ENCODE peak calls at places on chromosome 6, in seven cellular contexts. One of them, this sample, is unnamed.

GRCh38 chr6:138618168-138618567 is 118.9 kb upstream of the NHSL1 start:
- DNase-seq in mesendoderm: no peak
- DNase-seq in Caki2: no peak
- DNase-seq in retina: peak; percentile 55
- DNase-seq in epithelial cell of esophagus: peak; percentile 14
- DNase-seq in HT-29: no peak
- DNase-seq in CD8-positive, alpha-beta memory T cell: no peak
- DNase-seq in this sample: no peak

GRCh38 chr6:89351632-89352328 is 742 bp downstream of the UBE2J1 start:
- DNase-seq in Caki2: no peak
- DNase-seq in mesendoderm: no peak
- DNase-seq in retina: no peak
- DNase-seq in epithelial cell of esophagus: no peak
- DNase-seq in CD8-positive, alpha-beta memory T cell: no peak
- DNase-seq in HT-29: peak; percentile 63
- DNase-seq in this sample: no peak

GRCh38 chr6:139882234-139882633 is 507.8 kb upstream of the CITED2 start:
- DNase-seq in retina: no peak
- DNase-seq in epithelial cell of esophagus: no peak
- DNase-seq in mesendoderm: peak; percentile 51
- DNase-seq in CD8-positive, alpha-beta memory T cell: no peak
- DNase-seq in HT-29: no peak
- DNase-seq in Caki2: no peak
- DNase-seq in this sample: no peak

GRCh38 chr6:13314806-13315205 is 13.5 kb downstream of the TBC1D7 start:
- DNase-seq in epithelial cell of esophagus: no peak
- DNase-seq in mesendoderm: no peak
- DNase-seq in CD8-positive, alpha-beta memory T cell: no peak
- DNase-seq in retina: no peak
- DNase-seq in Caki2: no peak
- DNase-seq in HT-29: no peak
- DNase-seq in this sample: no peak

GRCh38 chr6:50966532-50966931 is 147.9 kb downstream of the TFAP2B start:
- DNase-seq in Caki2: no peak
- DNase-seq in mesendoderm: no peak
- DNase-seq in HT-29: no peak
- DNase-seq in epithelial cell of esophagus: no peak
- DNase-seq in retina: no peak
- DNase-seq in CD8-positive, alpha-beta memory T cell: no peak
- DNase-seq in this sample: no peak

GRCh38 chr6:158799051-158799792 is 19.9 kb downstream of the EZR start:
- DNase-seq in retina: peak; percentile 44
- DNase-seq in epithelial cell of esophagus: peak; percentile 60
- DNase-seq in Caki2: peak; percentile 85
- DNase-seq in mesendoderm: no peak
- DNase-seq in CD8-positive, alpha-beta memory T cell: no peak
- DNase-seq in HT-29: peak; percentile 97
- DNase-seq in this sample: no peak

GRCh38 chr6:110097443-110097842 is 82.0 kb downstream of the WASF1 start:
- DNase-seq in retina: no peak
- DNase-seq in Caki2: no peak
- DNase-seq in HT-29: no peak
- DNase-seq in epithelial cell of esophagus: no peak
- DNase-seq in CD8-positive, alpha-beta memory T cell: no peak
- DNase-seq in mesendoderm: no peak
- DNase-seq in this sample: no peak

GRCh38 chr6:80233955-80234354 is 127.5 kb downstream of the BCKDHB start:
- DNase-seq in HT-29: no peak
- DNase-seq in Caki2: no peak
- DNase-seq in mesendoderm: no peak
- DNase-seq in retina: no peak
- DNase-seq in epithelial cell of esophagus: no peak
- DNase-seq in CD8-positive, alpha-beta memory T cell: no peak
- DNase-seq in this sample: no peak

GRCh38 chr6:25694366-25694765 is 42.4 kb downstream of the SCGN start:
- DNase-seq in Caki2: no peak
- DNase-seq in mesendoderm: no peak
- DNase-seq in HT-29: no peak
- DNase-seq in epithelial cell of esophagus: no peak
- DNase-seq in retina: no peak
- DNase-seq in CD8-positive, alpha-beta memory T cell: no peak
- DNase-seq in this sample: no peak

GRCh38 chr6:13581700-13582229 is 7.4 kb downstream of the SIRT5 start:
- DNase-seq in CD8-positive, alpha-beta memory T cell: no peak
- DNase-seq in mesendoderm: no peak
- DNase-seq in Caki2: no peak
- DNase-seq in retina: no peak
- DNase-seq in HT-29: no peak
- DNase-seq in epithelial cell of esophagus: no peak
- DNase-seq in this sample: no peak

GRCh38 chr6:47403801-47404200 is 73.8 kb upstream of the CD2AP start:
- DNase-seq in Caki2: no peak
- DNase-seq in retina: no peak
- DNase-seq in epithelial cell of esophagus: no peak
- DNase-seq in CD8-positive, alpha-beta memory T cell: no peak
- DNase-seq in HT-29: peak; percentile 57
- DNase-seq in mesendoderm: no peak
- DNase-seq in this sample: no peak

GRCh38 chr6:37103169-37104039 is 66.5 kb upstream of the PIM1 start:
- DNase-seq in mesendoderm: peak; percentile 46
- DNase-seq in CD8-positive, alpha-beta memory T cell: no peak
- DNase-seq in HT-29: peak; percentile 92
- DNase-seq in epithelial cell of esophagus: peak; percentile 33
- DNase-seq in retina: peak; percentile 80
- DNase-seq in Caki2: peak; percentile 92
- DNase-seq in this sample: no peak

GRCh38 chr6:1917628-1918371 is 308.1 kb downstream of the FOXC1 start:
- DNase-seq in Caki2: peak; percentile 91
- DNase-seq in retina: no peak
- DNase-seq in CD8-positive, alpha-beta memory T cell: no peak
- DNase-seq in epithelial cell of esophagus: peak; percentile 94
- DNase-seq in HT-29: peak; percentile 93
- DNase-seq in mesendoderm: peak; percentile 67
- DNase-seq in this sample: no peak

GRCh38 chr6:35392111-35392702 is 49.8 kb downstream of the PPARD start:
- DNase-seq in epithelial cell of esophagus: peak; percentile 99
- DNase-seq in mesendoderm: no peak
- DNase-seq in retina: no peak
- DNase-seq in HT-29: peak; percentile 94
- DNase-seq in CD8-positive, alpha-beta memory T cell: no peak
- DNase-seq in Caki2: no peak
- DNase-seq in this sample: no peak

GRCh38 chr6:43966374-43966658 is 160.9 kb downstream of the MRPL14 start:
- DNase-seq in mesendoderm: no peak
- DNase-seq in CD8-positive, alpha-beta memory T cell: no peak
- DNase-seq in HT-29: no peak
- DNase-seq in epithelial cell of esophagus: peak; percentile 37
- DNase-seq in Caki2: no peak
- DNase-seq in retina: no peak
- DNase-seq in this sample: no peak

GRCh38 chr6:33215281-33215680 is 7.0 kb downstream of the RING1 start:
- DNase-seq in epithelial cell of esophagus: no peak
- DNase-seq in mesendoderm: no peak
- DNase-seq in HT-29: no peak
- DNase-seq in Caki2: no peak
- DNase-seq in CD8-positive, alpha-beta memory T cell: no peak
- DNase-seq in retina: no peak
- DNase-seq in this sample: no peak

GRCh38 chr6:45003400-45003799 is 324.7 kb upstream of the RUNX2 start:
- DNase-seq in Caki2: no peak
- DNase-seq in CD8-positive, alpha-beta memory T cell: no peak
- DNase-seq in epithelial cell of esophagus: no peak
- DNase-seq in retina: no peak
- DNase-seq in HT-29: no peak
- DNase-seq in mesendoderm: no peak
- DNase-seq in this sample: no peak

GRCh38 chr6:117776441-117776840 is 101.2 kb downstream of the NUS1 start:
- DNase-seq in retina: no peak
- DNase-seq in epithelial cell of esophagus: no peak
- DNase-seq in Caki2: no peak
- DNase-seq in HT-29: peak; percentile 9
- DNase-seq in CD8-positive, alpha-beta memory T cell: no peak
- DNase-seq in mesendoderm: peak; percentile 47
- DNase-seq in this sample: peak; percentile 3

GRCh38 chr6:113317870-113318269 is 539.3 kb upstream of the MARCKS start:
- DNase-seq in epithelial cell of esophagus: no peak
- DNase-seq in mesendoderm: no peak
- DNase-seq in HT-29: no peak
- DNase-seq in retina: peak; percentile 77
- DNase-seq in CD8-positive, alpha-beta memory T cell: no peak
- DNase-seq in Caki2: no peak
- DNase-seq in this sample: no peak

GRCh38 chr6:55841341-55841740 is 34.0 kb downstream of the BMP5 start:
- DNase-seq in epithelial cell of esophagus: peak; percentile 18
- DNase-seq in HT-29: peak; percentile 23
- DNase-seq in retina: no peak
- DNase-seq in mesendoderm: no peak
- DNase-seq in CD8-positive, alpha-beta memory T cell: no peak
- DNase-seq in Caki2: no peak
- DNase-seq in this sample: no peak

GRCh38 chr6:43677759-43678158 is 9.8 kb downstream of the MRPS18A start:
- DNase-seq in epithelial cell of esophagus: no peak
- DNase-seq in CD8-positive, alpha-beta memory T cell: no peak
- DNase-seq in retina: no peak
- DNase-seq in Caki2: no peak
- DNase-seq in mesendoderm: no peak
- DNase-seq in HT-29: no peak
- DNase-seq in this sample: no peak

GRCh38 chr6:66161546-66162108 is 454.6 kb upstream of the EYS start:
- DNase-seq in epithelial cell of esophagus: no peak
- DNase-seq in HT-29: no peak
- DNase-seq in mesendoderm: peak; percentile 25
- DNase-seq in Caki2: no peak
- DNase-seq in retina: no peak
- DNase-seq in CD8-positive, alpha-beta memory T cell: no peak
- DNase-seq in this sample: peak; percentile 3

GRCh38 chr6:5453531-5453930 is 192.2 kb downstream of the FARS2 start:
- DNase-seq in retina: no peak
- DNase-seq in epithelial cell of esophagus: peak; percentile 18
- DNase-seq in HT-29: no peak
- DNase-seq in mesendoderm: no peak
- DNase-seq in CD8-positive, alpha-beta memory T cell: no peak
- DNase-seq in Caki2: no peak
- DNase-seq in this sample: no peak

GRCh38 chr6:112307707-112308106 is 39.4 kb upstream of the RFPL4B start:
- DNase-seq in HT-29: no peak
- DNase-seq in epithelial cell of esophagus: no peak
- DNase-seq in mesendoderm: no peak
- DNase-seq in CD8-positive, alpha-beta memory T cell: no peak
- DNase-seq in Caki2: peak; percentile 94
- DNase-seq in retina: no peak
- DNase-seq in this sample: no peak

GRCh38 chr6:94323853-94324252 is 904.5 kb upstream of the EPHA7 start:
- DNase-seq in epithelial cell of esophagus: no peak
- DNase-seq in CD8-positive, alpha-beta memory T cell: no peak
- DNase-seq in mesendoderm: peak; percentile 72
- DNase-seq in HT-29: peak; percentile 22
- DNase-seq in Caki2: no peak
- DNase-seq in retina: no peak
- DNase-seq in this sample: no peak

GRCh38 chr6:148465654-148466053 is 123.0 kb downstream of the SASH1 start:
- DNase-seq in Caki2: no peak
- DNase-seq in epithelial cell of esophagus: no peak
- DNase-seq in retina: no peak
- DNase-seq in mesendoderm: no peak
- DNase-seq in CD8-positive, alpha-beta memory T cell: no peak
- DNase-seq in HT-29: no peak
- DNase-seq in this sample: no peak